ENCODE peak calls at places on chromosomes 5 and 9, in nine cellular contexts. F is testis, W is IMR-90, A is endothelial cell of umbilical vein, B is heart left ventricle, Z is right lobe of liver, J is H1, G is adrenal gland, H is sigmoid colon. S is an unnamed sample.

GRCh38 chr5:137366526-137366925 is 132.6 kb downstream of the SPOCK1 start:
- DNase-seq in B (no peak), H (no peak), G (no peak), W (no peak), A (no peak), F (no peak), J (no peak), Z (no peak), S (no peak)

GRCh38 chr5:110055301-110055700 is 365.6 kb downstream of the MAN2A1 start:
- DNase-seq in W (no peak), Z (no peak), G (no peak), B (no peak), A (no peak), H (no peak), F (no peak), J (no peak), S (no peak)

GRCh38 chr5:32618962-32619361 is 33.6 kb downstream of the SUB1 start:
- DNase-seq in W (no peak), A (no peak), F (no peak), B (no peak), J (no peak), G (no peak), Z (no peak), H (no peak), S (no peak)

GRCh38 chr5:122089614-122090013 is 11.6 kb upstream of the LOX start:
- DNase-seq in W (peak), H (no peak), F (no peak), J (no peak), Z (no peak), G (no peak), A (peak), B (no peak), S (peak)

GRCh38 chr9:135500071-135500524 is 384 bp upstream of the MRPS2 start:
- DNase-seq in H (no peak), F (no peak), G (no peak), Z (no peak), B (no peak), J (no peak), A (peak), W (peak), S (no peak)

GRCh38 chr9:74499111-74499601 is 2.0 kb downstream of the RORB start:
- DNase-seq in H (no peak), B (peak), W (no peak), F (no peak), A (no peak), G (peak), J (peak), Z (no peak), S (no peak)

GRCh38 chr5:15203376-15203775 is 296.6 kb upstream of the FBXL7 start:
- DNase-seq in F (no peak), B (no peak), Z (no peak), J (no peak), G (no peak), W (peak), A (no peak), H (no peak), S (no peak)

GRCh38 chr9:131475111-131475955 is 27.4 kb upstream of the POMT1 start:
- DNase-seq in Z (no peak), G (no peak), W (no peak), B (no peak), H (peak), A (no peak), F (no peak), J (no peak), S (no peak)

GRCh38 chr9:36828574-36829141 is 205.4 kb downstream of the PAX5 start:
- DNase-seq in G (no peak), W (no peak), Z (peak), B (no peak), F (no peak), A (no peak), J (no peak), H (peak), S (no peak)

GRCh38 chr9:69180670-69181069 is 6.6 kb downstream of the TJP2 start:
- DNase-seq in H (no peak), Z (peak), W (peak), F (no peak), G (peak), J (no peak), A (peak), B (peak), S (peak)

GRCh38 chr9:89492586-89492985 is 5.3 kb downstream of the SEMA4D start:
- DNase-seq in G (no peak), F (no peak), B (no peak), Z (no peak), H (no peak), J (no peak), W (no peak), A (no peak), S (no peak)

GRCh38 chr9:38233343-38233742 is 159.2 kb upstream of the ALDH1B1 start:
- DNase-seq in G (no peak), W (no peak), B (no peak), F (no peak), J (no peak), A (no peak), Z (no peak), H (no peak), S (no peak)

GRCh38 chr9:89576404-89576824 is 28.4 kb upstream of the GADD45G start:
- DNase-seq in H (no peak), A (peak), W (peak), B (no peak), Z (peak), G (no peak), F (no peak), J (no peak), S (peak)

GRCh38 chr5:167049043-167049663 is 1242.3 kb upstream of the WWC1 start:
- DNase-seq in G (peak), A (peak), F (peak), B (peak), H (no peak), W (no peak), Z (peak), J (no peak), S (peak)

GRCh38 chr5:121937762-121938161 is 24.0 kb upstream of the SRFBP1 start:
- DNase-seq in J (no peak), A (no peak), F (no peak), H (no peak), G (no peak), W (no peak), Z (no peak), B (no peak), S (no peak)

DNA sequence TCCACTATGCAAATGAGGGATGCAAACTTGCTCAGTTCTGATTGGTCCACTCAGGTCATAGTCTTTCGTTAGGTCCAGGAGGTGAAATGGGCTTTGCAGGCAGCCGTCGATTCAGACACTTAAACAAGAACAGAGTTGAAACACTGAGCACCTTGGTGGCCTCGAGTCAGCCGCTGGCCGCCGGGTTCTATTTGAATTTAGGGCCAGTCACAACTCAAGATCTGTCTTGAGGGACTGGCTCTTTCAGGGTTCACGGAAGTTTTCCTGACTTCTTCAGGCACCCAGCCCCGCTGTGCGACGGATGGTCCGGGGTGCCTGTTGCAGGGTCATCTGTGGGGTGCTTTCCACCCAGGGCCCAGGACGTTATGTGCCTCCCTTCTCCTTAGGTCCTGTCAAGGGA is 412.8 kb upstream of the IRX4 start:
- DNase-seq in B (no peak), J (no peak), A (no peak), H (peak), G (no peak), F (no peak), Z (no peak), W (no peak), S (no peak)
- TF ChIP-seq POLR2A in B (no peak), J (no peak), A (no peak), H (no peak), G (no peak), F (no peak), Z (no peak), W (no peak), S (no peak)

GRCh38 chr5:142326480-142326938 is 1.7 kb upstream of the SPRY4 start:
- DNase-seq in J (no peak), Z (no peak), G (no peak), A (no peak), F (no peak), B (no peak), W (no peak), H (no peak), S (no peak)
- TF ChIP-seq POLR2A in J (no peak), Z (no peak), G (no peak), A (no peak), F (no peak), B (no peak), W (peak), H (no peak), S (no peak)

GRCh38 chr5:131164931-131165727 is at the start of gene HINT1:
- DNase-seq in A (peak), F (peak), Z (peak), H (peak), J (peak), W (peak), B (peak), G (peak), S (peak)
- TF ChIP-seq POLR2A in A (peak), F (peak), Z (peak), H (peak), J (peak), W (peak), B (no peak), G (peak), S (peak)

DNA sequence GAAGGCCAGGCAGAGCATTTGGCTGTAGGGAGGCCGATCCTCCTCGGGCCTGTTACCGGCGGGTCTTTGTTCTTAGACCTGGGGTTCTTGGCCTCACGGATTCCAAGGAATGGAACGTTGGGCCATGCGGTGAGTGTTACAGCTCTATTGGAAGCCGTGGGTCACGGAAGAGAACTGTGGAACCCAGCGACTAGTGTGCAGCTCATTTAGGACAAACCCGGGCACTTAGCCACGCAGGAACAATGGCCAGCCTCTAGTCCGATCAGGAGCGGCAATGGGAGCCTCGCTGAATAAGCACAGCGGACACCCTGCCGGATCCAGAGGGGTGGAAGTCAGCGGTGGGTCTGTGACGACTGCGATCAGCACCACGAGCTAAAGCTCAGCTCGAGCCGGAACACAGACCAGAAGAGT is 53.9 kb upstream of the RPL26L1 start:
- DNase-seq in W (no peak), G (no peak), Z (no peak), B (no peak), A (no peak), H (peak), J (no peak), F (no peak), S (no peak)
- TF ChIP-seq POLR2A in W (peak), G (no peak), Z (no peak), B (no peak), A (no peak), H (peak), J (no peak), F (no peak), S (no peak)

GRCh38 chr5:177510567-177511053 is 984 bp upstream of the DOK3 start:
- DNase-seq in F (no peak), H (no peak), J (no peak), G (no peak), W (no peak), A (no peak), Z (no peak), B (no peak), S (no peak)
- TF ChIP-seq POLR2A in F (no peak), H (no peak), J (no peak), G (no peak), W (no peak), A (no peak), Z (peak), B (no peak), S (no peak)

DNA sequence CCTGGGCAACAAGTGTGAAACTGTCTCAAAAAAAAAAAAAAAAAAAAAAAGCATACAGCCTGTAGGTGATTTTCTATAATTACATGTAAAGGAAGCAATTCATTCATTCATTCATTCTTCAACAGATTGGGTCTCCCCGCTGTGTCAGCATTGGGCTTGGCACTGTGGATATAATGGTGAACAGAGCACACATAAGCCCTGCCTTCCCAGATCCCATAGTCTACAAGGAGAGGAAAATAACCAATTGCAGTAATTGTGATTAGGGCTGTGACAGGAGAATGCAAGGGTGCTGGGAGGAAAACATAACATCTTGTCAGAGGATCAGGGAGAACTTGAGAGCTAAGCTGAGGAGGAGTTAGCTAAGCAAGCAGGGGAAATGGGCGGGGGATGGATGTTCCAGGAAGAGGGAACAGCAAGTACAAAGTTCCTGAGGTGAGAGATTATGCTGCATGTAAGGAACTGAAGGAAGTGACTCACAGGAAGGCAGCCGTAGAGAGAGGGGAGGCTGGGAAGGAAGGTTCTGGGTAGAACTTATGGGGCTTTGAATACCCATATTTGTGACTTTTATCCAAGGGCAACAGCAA is 24.0 kb upstream of the KLF9 start:
- DNase-seq in F (peak), W (peak), B (peak), Z (peak), J (no peak), H (peak), G (peak), A (peak), S (no peak)
- TF ChIP-seq POLR2A in F (no peak), W (no peak), B (no peak), Z (no peak), J (no peak), H (no peak), G (no peak), A (peak), S (no peak)

GRCh38 chr9:137299938-137300337 is 2.1 kb downstream of the NRARP start:
- DNase-seq in F (no peak), Z (no peak), A (peak), G (no peak), B (peak), J (peak), W (no peak), H (no peak), S (no peak)

GRCh38 chr9:137303031-137303892 is 1.2 kb upstream of the NRARP start:
- DNase-seq in Z (no peak), H (peak), B (no peak), A (no peak), J (peak), W (no peak), G (no peak), F (no peak), S (no peak)

GRCh38 chr9:137302176-137303030 is at the start of gene NRARP:
- DNase-seq in W (peak), J (peak), H (peak), Z (peak), B (peak), A (peak), G (peak), F (peak), S (peak)

GRCh38 chr9:137300607-137301085 is 1.4 kb downstream of the NRARP start:
- DNase-seq in F (no peak), A (peak), G (no peak), W (peak), B (peak), J (peak), H (no peak), Z (no peak), S (no peak)

GRCh38 chr9:137301086-137301947 is 754 bp downstream of the NRARP start:
- DNase-seq in H (no peak), J (peak), A (peak), B (peak), W (peak), G (no peak), Z (no peak), F (no peak), S (peak)
- TF ChIP-seq POLR2A in H (no peak), J (no peak), A (no peak), B (no peak), W (no peak), G (no peak), Z (no peak), F (no peak), S (no peak)

DNA sequence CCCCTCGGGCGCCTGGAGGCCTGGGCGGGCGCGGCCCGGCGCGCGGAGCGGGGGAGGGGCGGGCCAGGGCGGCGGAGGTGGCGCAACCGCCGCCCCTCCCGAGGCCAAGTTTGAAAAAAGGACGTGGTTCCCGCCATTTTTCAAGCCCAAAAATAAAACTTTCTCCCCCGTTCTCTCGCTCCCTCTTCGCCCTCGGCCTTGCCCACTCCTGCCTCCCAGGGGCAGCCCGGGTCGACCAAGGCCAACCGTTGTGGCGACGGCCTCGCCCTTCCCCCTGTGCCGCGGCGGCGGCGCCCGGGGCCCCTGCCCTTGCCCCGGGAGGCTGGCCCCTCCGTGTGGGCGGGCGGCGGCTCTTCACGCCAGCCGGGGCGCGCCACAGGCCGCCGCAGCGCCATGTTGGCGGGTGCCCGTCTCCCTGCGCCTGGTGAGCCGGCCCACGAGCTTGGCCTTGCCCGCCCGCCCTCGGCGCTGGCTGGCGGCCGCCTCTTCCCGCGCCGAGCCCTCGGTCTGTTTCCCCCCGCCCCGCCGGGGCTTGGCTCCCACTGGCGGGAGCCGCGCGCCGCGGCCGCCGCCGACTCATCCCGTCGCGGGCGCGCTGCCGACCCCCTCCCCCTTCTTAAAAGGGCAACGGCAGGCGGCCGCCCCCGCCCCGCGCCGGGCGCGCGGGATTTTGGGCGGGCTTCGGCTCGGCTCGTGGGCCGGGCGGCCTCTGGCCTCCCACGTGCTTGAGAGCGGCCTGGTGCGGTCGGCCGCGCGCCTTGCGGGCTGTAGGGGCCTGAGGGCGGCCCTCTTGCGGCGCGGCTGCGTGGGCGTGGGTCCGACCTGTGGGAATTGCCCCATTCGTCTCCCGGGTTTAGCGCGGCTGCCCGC is 1.3 kb downstream of the ANP32B start:
- DNase-seq in G (peak), W (peak), H (peak), J (peak), Z (peak), F (peak), A (peak), B (peak), S (peak)
- TF ChIP-seq POLR2A in G (peak), W (peak), H (no peak), J (peak), Z (peak), F (no peak), A (peak), B (peak), S (peak)

GRCh38 chr9:77177143-77177893 is at the start of gene VPS13A:
- DNase-seq in J (peak), Z (peak), G (peak), A (peak), W (peak), B (peak), H (peak), F (peak), S (peak)
- TF ChIP-seq POLR2A in J (no peak), Z (peak), G (peak), A (peak), W (no peak), B (no peak), H (peak), F (no peak), S (peak)

S was measured in erythroblast.